ENCODE peak calls at places on chromosomes 6 and 20, in six cellular contexts. T is stimulated activated CD8-positive, alpha-beta memory T cell treated with anti-CD3 and anti-CD28 coated beads, Interleukin-4, amount 100 ng/mL, for 48 hours; J is WERI-Rb-1; L is NCI-H460; F is RCC 7860; Y is HS-5. K is an unnamed sample.

GRCh38 chr6:53065266-53066058 is at the start of gene FBXO9:
- DNase-seq in T (peak), J (peak), L (peak), F (peak), Y (no peak), K (peak)

GRCh38 chr20:61842011-61842410 is 223.7 kb downstream of the TAF4 start:
- DNase-seq in T (no peak), J (no peak), L (no peak), F (no peak), Y (no peak), K (no peak)

GRCh38 chr20:1292620-1293019 is 26.5 kb downstream of the SNPH start:
- DNase-seq in T (no peak), J (no peak), L (no peak), F (no peak), Y (no peak), K (no peak)

GRCh38 chr6:136113736-136114173 is 136.4 kb downstream of the MTFR2 start:
- DNase-seq in T (no peak), J (peak), L (no peak), F (peak), Y (peak), K (no peak)

GRCh38 chr6:129251669-129252376 is 368.9 kb downstream of the LAMA2 start:
- DNase-seq in T (peak), J (peak), L (peak), F (peak), Y (peak), K (no peak)

GRCh38 chr20:41172296-41173140 is 35.2 kb downstream of the PLCG1 start:
- DNase-seq in T (peak), J (peak), L (no peak), F (no peak), Y (no peak), K (no peak)

GRCh38 chr6:116528163-116528562 is 16.7 kb downstream of the CALHM5 start:
- DNase-seq in T (no peak), J (no peak), L (no peak), F (no peak), Y (no peak), K (no peak)

GRCh38 chr6:19205076-19205475 is 632.1 kb upstream of the ID4 start:
- DNase-seq in T (no peak), J (no peak), L (no peak), F (no peak), Y (no peak), K (no peak)

GRCh38 chr20:63101781-63102719 is 95.3 kb upstream of the BHLHE23 start:
- DNase-seq in T (peak), J (peak), L (no peak), F (no peak), Y (peak), K (peak)

GRCh38 chr6:99522531-99522930 is 7.3 kb upstream of the USP45 start:
- DNase-seq in T (no peak), J (no peak), L (no peak), F (peak), Y (no peak), K (no peak)

GRCh38 chr6:138465007-138465645 is 34.2 kb downstream of the NHSL1 start:
- DNase-seq in T (no peak), J (no peak), L (peak), F (peak), Y (peak), K (no peak)

GRCh38 chr6:111260570-111261298 is 173.4 kb downstream of the SLC16A10 start:
- DNase-seq in T (no peak), J (no peak), L (no peak), F (peak), Y (no peak), K (no peak)

GRCh38 chr6:101150226-101150625 is 243.3 kb upstream of the GRIK2 start:
- DNase-seq in T (no peak), J (no peak), L (no peak), F (no peak), Y (no peak), K (no peak)

GRCh38 chr6:54717849-54718455 is 128.6 kb upstream of the FAM83B start:
- DNase-seq in T (peak), J (peak), L (peak), F (peak), Y (peak), K (no peak)

GRCh38 chr20:48630342-48631075 is 197.3 kb downstream of the PREX1 start:
- DNase-seq in T (no peak), J (peak), L (no peak), F (no peak), Y (no peak), K (no peak)

GRCh38 chr20:953742-954141 is 37.6 kb upstream of the ANGPT4 start:
- DNase-seq in T (no peak), J (no peak), L (no peak), F (no peak), Y (no peak), K (no peak)